ENCODE peak calls at places on chromosomes 11 and 22, in four cellular contexts. One of them, this sample, is unnamed.

GRCh38 chr11:112532506-112532905 is 271.8 kb upstream of the PLET1 start:
- DNase-seq in NCI-H1105 treated with DMSO at 0.1 percent for 48 hours: no peak
- DNase-seq in epithelial cell of esophagus: no peak
- DNase-seq in transverse colon: no peak
- DNase-seq in this sample: no peak

GRCh38 chr22:27317961-27318360 is 483.6 kb downstream of the MN1 start:
- DNase-seq in transverse colon: peak
- DNase-seq in epithelial cell of esophagus: no peak
- DNase-seq in NCI-H1105 treated with DMSO at 0.1 percent for 48 hours: no peak
- DNase-seq in this sample: no peak

GRCh38 chr11:45918331-45918941 is 759 bp upstream of the PEX16 start:
- DNase-seq in transverse colon: peak
- DNase-seq in epithelial cell of esophagus: peak
- DNase-seq in NCI-H1105 treated with DMSO at 0.1 percent for 48 hours: peak
- DNase-seq in this sample: peak

GRCh38 chr11:71078482-71078881 is 173.9 kb downstream of the SHANK2 start:
- DNase-seq in epithelial cell of esophagus: peak
- DNase-seq in transverse colon: no peak
- DNase-seq in NCI-H1105 treated with DMSO at 0.1 percent for 48 hours: peak
- DNase-seq in this sample: no peak

GRCh38 chr11:104991994-104992393 is 23.6 kb upstream of the CASP4 start:
- DNase-seq in epithelial cell of esophagus: no peak
- DNase-seq in NCI-H1105 treated with DMSO at 0.1 percent for 48 hours: no peak
- DNase-seq in transverse colon: no peak
- DNase-seq in this sample: no peak

GRCh38 chr11:36530840-36531239 is 20.8 kb upstream of the TRAF6 start:
- DNase-seq in NCI-H1105 treated with DMSO at 0.1 percent for 48 hours: no peak
- DNase-seq in transverse colon: no peak
- DNase-seq in epithelial cell of esophagus: no peak
- DNase-seq in this sample: no peak

GRCh38 chr22:24996420-24996952 is 44.0 kb downstream of the KIAA1671 start:
- DNase-seq in transverse colon: peak
- DNase-seq in epithelial cell of esophagus: peak
- DNase-seq in NCI-H1105 treated with DMSO at 0.1 percent for 48 hours: no peak
- DNase-seq in this sample: no peak

GRCh38 chr11:100841711-100842407 is 154.8 kb downstream of the ARHGAP42 start:
- DNase-seq in transverse colon: no peak
- DNase-seq in epithelial cell of esophagus: no peak
- DNase-seq in NCI-H1105 treated with DMSO at 0.1 percent for 48 hours: no peak
- DNase-seq in this sample: no peak

GRCh38 chr11:15119352-15119751 is 4.6 kb downstream of the INSC start:
- DNase-seq in NCI-H1105 treated with DMSO at 0.1 percent for 48 hours: no peak
- DNase-seq in transverse colon: no peak
- DNase-seq in epithelial cell of esophagus: no peak
- DNase-seq in this sample: no peak

GRCh38 chr11:88051386-88051785 is 123.9 kb downstream of the RAB38 start:
- DNase-seq in NCI-H1105 treated with DMSO at 0.1 percent for 48 hours: no peak
- DNase-seq in transverse colon: no peak
- DNase-seq in epithelial cell of esophagus: peak
- DNase-seq in this sample: no peak

GRCh38 chr22:20406686-20407408 is 12.9 kb downstream of the ZNF74 start:
- DNase-seq in epithelial cell of esophagus: no peak
- DNase-seq in transverse colon: no peak
- DNase-seq in NCI-H1105 treated with DMSO at 0.1 percent for 48 hours: no peak
- DNase-seq in this sample: no peak

GRCh38 chr11:64805481-64805880 is 2.5 kb upstream of the MAP4K2 start:
- DNase-seq in transverse colon: no peak
- DNase-seq in epithelial cell of esophagus: no peak
- DNase-seq in NCI-H1105 treated with DMSO at 0.1 percent for 48 hours: no peak
- DNase-seq in this sample: no peak

GRCh38 chr22:24133187-24133965 is 47.9 kb upstream of the SUSD2 start:
- DNase-seq in transverse colon: no peak
- DNase-seq in NCI-H1105 treated with DMSO at 0.1 percent for 48 hours: no peak
- DNase-seq in epithelial cell of esophagus: no peak
- DNase-seq in this sample: peak

GRCh38 chr22:20395181-20395896 is 1.4 kb downstream of the ZNF74 start:
- DNase-seq in NCI-H1105 treated with DMSO at 0.1 percent for 48 hours: no peak
- DNase-seq in epithelial cell of esophagus: no peak
- DNase-seq in transverse colon: no peak
- DNase-seq in this sample: no peak

GRCh38 chr11:65217441-65218423 is 36.0 kb downstream of the CAPN1 start:
- DNase-seq in transverse colon: no peak
- DNase-seq in NCI-H1105 treated with DMSO at 0.1 percent for 48 hours: no peak
- DNase-seq in epithelial cell of esophagus: no peak
- DNase-seq in this sample: no peak

GRCh38 chr11:93542753-93543246 is 391 bp downstream of the SMCO4 start:
- DNase-seq in NCI-H1105 treated with DMSO at 0.1 percent for 48 hours: no peak
- DNase-seq in epithelial cell of esophagus: no peak
- DNase-seq in transverse colon: peak
- DNase-seq in this sample: peak

GRCh38 chr11:69840371-69841169 is 21.4 kb upstream of the FGF3 start:
- DNase-seq in NCI-H1105 treated with DMSO at 0.1 percent for 48 hours: peak
- DNase-seq in transverse colon: no peak
- DNase-seq in epithelial cell of esophagus: peak
- DNase-seq in this sample: no peak

GRCh38 chr11:33721291-33721840 is 14.9 kb downstream of the CD59 start:
- DNase-seq in transverse colon: no peak
- DNase-seq in NCI-H1105 treated with DMSO at 0.1 percent for 48 hours: no peak
- DNase-seq in epithelial cell of esophagus: peak
- DNase-seq in this sample: no peak

GRCh38 chr22:20205964-20206708 is 55.3 kb upstream of the CCDC188 start:
- DNase-seq in transverse colon: peak
- DNase-seq in NCI-H1105 treated with DMSO at 0.1 percent for 48 hours: no peak
- DNase-seq in epithelial cell of esophagus: peak
- DNase-seq in this sample: peak

GRCh38 chr11:129731316-129731715 is 84.3 kb upstream of the TMEM45B start:
- DNase-seq in NCI-H1105 treated with DMSO at 0.1 percent for 48 hours: no peak
- DNase-seq in epithelial cell of esophagus: peak
- DNase-seq in transverse colon: no peak
- DNase-seq in this sample: no peak

GRCh38 chr11:8794677-8795103 is 112.1 kb downstream of the RPL27A start:
- DNase-seq in transverse colon: peak
- DNase-seq in epithelial cell of esophagus: no peak
- DNase-seq in NCI-H1105 treated with DMSO at 0.1 percent for 48 hours: no peak
- DNase-seq in this sample: no peak

GRCh38 chr11:63682045-63682915 is 980 bp downstream of the RTN3 start:
- DNase-seq in epithelial cell of esophagus: peak
- DNase-seq in transverse colon: peak
- DNase-seq in NCI-H1105 treated with DMSO at 0.1 percent for 48 hours: peak
- DNase-seq in this sample: peak

GRCh38 chr22:38107692-38108515 is 2.6 kb downstream of the BAIAP2L2 start:
- DNase-seq in epithelial cell of esophagus: no peak
- DNase-seq in transverse colon: peak
- DNase-seq in NCI-H1105 treated with DMSO at 0.1 percent for 48 hours: no peak
- DNase-seq in this sample: no peak

GRCh38 chr11:75323609-75324008 is 27.9 kb downstream of the ARRB1 start:
- DNase-seq in transverse colon: peak
- DNase-seq in epithelial cell of esophagus: no peak
- DNase-seq in NCI-H1105 treated with DMSO at 0.1 percent for 48 hours: no peak
- DNase-seq in this sample: peak

GRCh38 chr22:47854680-47855079 is 1092.2 kb downstream of the TBC1D22A start:
- DNase-seq in transverse colon: no peak
- DNase-seq in NCI-H1105 treated with DMSO at 0.1 percent for 48 hours: no peak
- DNase-seq in epithelial cell of esophagus: no peak
- DNase-seq in this sample: no peak

GRCh38 chr11:70788247-70789022 is 390.1 kb downstream of the CTTN start:
- DNase-seq in epithelial cell of esophagus: peak
- DNase-seq in NCI-H1105 treated with DMSO at 0.1 percent for 48 hours: no peak
- DNase-seq in transverse colon: no peak
- DNase-seq in this sample: no peak

GRCh38 chr11:2092956-2093412 is 46.2 kb downstream of the IGF2 start:
- DNase-seq in epithelial cell of esophagus: peak
- DNase-seq in transverse colon: peak
- DNase-seq in NCI-H1105 treated with DMSO at 0.1 percent for 48 hours: peak
- DNase-seq in this sample: peak

GRCh38 chr11:68574308-68574707 is 110.0 kb upstream of the GAL start:
- DNase-seq in epithelial cell of esophagus: peak
- DNase-seq in transverse colon: no peak
- DNase-seq in NCI-H1105 treated with DMSO at 0.1 percent for 48 hours: no peak
- DNase-seq in this sample: no peak

GRCh38 chr11:71484248-71485062 is 31.5 kb downstream of the NADSYN1 start:
- DNase-seq in epithelial cell of esophagus: no peak
- DNase-seq in transverse colon: no peak
- DNase-seq in NCI-H1105 treated with DMSO at 0.1 percent for 48 hours: no peak
- DNase-seq in this sample: no peak

GRCh38 chr11:118609380-118610219 is 2.2 kb downstream of the PHLDB1 start:
- DNase-seq in NCI-H1105 treated with DMSO at 0.1 percent for 48 hours: no peak
- DNase-seq in epithelial cell of esophagus: no peak
- DNase-seq in transverse colon: no peak
- DNase-seq in this sample: peak

GRCh38 chr11:10688401-10688800 is 5.2 kb downstream of the IRAG1 start:
- DNase-seq in transverse colon: no peak
- DNase-seq in epithelial cell of esophagus: peak
- DNase-seq in NCI-H1105 treated with DMSO at 0.1 percent for 48 hours: no peak
- DNase-seq in this sample: no peak

GRCh38 chr11:64841592-64842365 is 2.7 kb downstream of the CDC42BPG start:
- DNase-seq in NCI-H1105 treated with DMSO at 0.1 percent for 48 hours: no peak
- DNase-seq in epithelial cell of esophagus: peak
- DNase-seq in transverse colon: no peak
- DNase-seq in this sample: no peak

GRCh38 chr22:19488884-19489843 is 9.4 kb downstream of the CDC45 start:
- DNase-seq in NCI-H1105 treated with DMSO at 0.1 percent for 48 hours: no peak
- DNase-seq in transverse colon: no peak
- DNase-seq in epithelial cell of esophagus: peak
- DNase-seq in this sample: no peak

GRCh38 chr11:66689661-66690590 is 12.2 kb upstream of the RBM4B start:
- DNase-seq in NCI-H1105 treated with DMSO at 0.1 percent for 48 hours: no peak
- DNase-seq in epithelial cell of esophagus: no peak
- DNase-seq in transverse colon: no peak
- DNase-seq in this sample: no peak

This sample was measured in activated naive CD4-positive, alpha-beta T cell treated with anti-CD3 and anti-CD28 coated beads for 36 hours.